ENCODE peak calls at places on chromosomes 1 and 21, in nine cellular contexts. M, V, Z, R, D, X, Y, S and G are unnamed samples.

GRCh38 chr1:118360817-118361216 is 175.8 kb upstream of the SPAG17 start:
- DNase-seq in M (no peak), V (no peak), Z (no peak), R (no peak), D (peak; percentile 66), X (no peak), Y (no peak), S (peak; percentile 29), G (no peak)

GRCh38 chr1:77342745-77343144 is 60.9 kb downstream of the AK5 start:
- DNase-seq in M (no peak), V (no peak), Z (no peak), R (no peak), D (no peak), X (no peak), Y (no peak), S (no peak), G (no peak)

GRCh38 chr1:220409751-220410370 is 118.1 kb upstream of the MARK1 start:
- DNase-seq in M (no peak), V (no peak), Z (no peak), R (no peak), D (no peak), X (no peak), Y (no peak), S (no peak), G (no peak)

GRCh38 chr1:207941664-207942063 is 30.7 kb upstream of the CD34 start:
- DNase-seq in M (no peak), V (peak; percentile 85), Z (no peak), R (peak; percentile 57), D (peak; percentile 75), X (peak; percentile 75), Y (peak; percentile 67), S (peak; percentile 50), G (peak; percentile 62)

GRCh38 chr1:228076796-228077430 is 5.6 kb upstream of the ARF1 start:
- DNase-seq in M (no peak), V (peak; percentile 13), Z (no peak), R (no peak), D (no peak), X (peak; percentile 51), Y (peak; percentile 64), S (no peak), G (no peak)

GRCh38 chr1:25063591-25064416 is 133.7 kb upstream of the RUNX3 start:
- DNase-seq in M (no peak), V (no peak), Z (peak; percentile 15), R (no peak), D (peak; percentile 14), X (peak; percentile 31), Y (no peak), S (no peak), G (no peak)

GRCh38 chr1:185567006-185567405 is 167.2 kb upstream of the HMCN1 start:
- DNase-seq in M (no peak), V (no peak), Z (no peak), R (no peak), D (peak; percentile 64), X (no peak), Y (no peak), S (peak; percentile 58), G (no peak)

GRCh38 chr1:153384996-153385580 is 5.8 kb downstream of the S100A8 start:
- DNase-seq in M (no peak), V (no peak), Z (no peak), R (no peak), D (no peak), X (no peak), Y (no peak), S (no peak), G (no peak)

GRCh38 chr1:158506369-158506987 is 34.5 kb downstream of the OR10R2 start:
- DNase-seq in M (no peak), V (no peak), Z (peak; percentile 13), R (no peak), D (no peak), X (no peak), Y (no peak), S (peak; percentile 8), G (no peak)

GRCh38 chr1:40344597-40344996 is 27.5 kb upstream of the COL9A2 start:
- DNase-seq in M (peak; percentile 14), V (peak; percentile 36), Z (peak; percentile 5), R (peak; percentile 2), D (peak; percentile 49), X (peak; percentile 77), Y (no peak), S (peak; percentile 79), G (peak; percentile 35)

GRCh38 chr1:223338811-223339746 is 24.9 kb downstream of the SUSD4 start:
- DNase-seq in M (no peak), V (no peak), Z (no peak), R (no peak), D (peak; percentile 65), X (no peak), Y (no peak), S (peak; percentile 41), G (no peak)

GRCh38 chr21:41783476-41784150 is 16.8 kb upstream of the RIPK4 start:
- DNase-seq in M (peak; percentile 75), V (no peak), Z (peak; percentile 34), R (peak; percentile 64), D (peak; percentile 51), X (no peak), Y (no peak), S (no peak), G (no peak)

GRCh38 chr1:248872752-248873408 is 14.0 kb upstream of the ZNF692 start:
- DNase-seq in M (peak; percentile 56), V (peak; percentile 49), Z (peak; percentile 75), R (peak; percentile 92), D (peak; percentile 74), X (peak; percentile 81), Y (peak; percentile 85), S (peak; percentile 66), G (no peak)

GRCh38 chr1:50704126-50704525 is 255.9 kb downstream of the FAF1 start:
- DNase-seq in M (peak; percentile 9), V (no peak), Z (peak; percentile 6), R (no peak), D (no peak), X (no peak), Y (no peak), S (peak; percentile 41), G (no peak)

GRCh38 chr1:35603941-35604340 is 30.8 kb downstream of the TFAP2E start:
- DNase-seq in M (no peak), V (no peak), Z (no peak), R (no peak), D (peak; percentile 25), X (no peak), Y (no peak), S (no peak), G (no peak)

GRCh38 chr1:85060038-85060437 is 11.7 kb upstream of the MCOLN3 start:
- DNase-seq in M (no peak), V (no peak), Z (no peak), R (no peak), D (no peak), X (no peak), Y (no peak), S (no peak), G (no peak)

GRCh38 chr1:18676431-18676830 is 45.8 kb downstream of the PAX7 start:
- DNase-seq in M (no peak), V (no peak), Z (no peak), R (no peak), D (no peak), X (no peak), Y (no peak), S (no peak), G (no peak)
- H3K27me3 ChIP-seq in M (no peaks in the 10 kb centered on the region), V (peaks cover 100% of the 10 kb centered on the region), Z (no peaks in the 10 kb centered on the region), R (no peaks in the 10 kb centered on the region), D (peaks cover 3% of the 10 kb centered on the region), X (peaks cover 55% of the 10 kb centered on the region), Y (peaks cover 73% of the 10 kb centered on the region), S (peaks cover 2% of the 10 kb centered on the region), G (peaks cover 15% of the 10 kb centered on the region)

GRCh38 chr1:119582801-119583200 is 65.3 kb downstream of the ZNF697 start:
- DNase-seq in M (peak; percentile 54), V (peak; percentile 29), Z (peak; percentile 51), R (peak; percentile 52), D (peak; percentile 35), X (no peak), Y (no peak), S (peak; percentile 55), G (peak; percentile 48)
- TF ChIP-seq CTCF in M (peak; percentile 36), V (peak; percentile 62), Z (peak; percentile 60), R (peak; percentile 33), D (peak; percentile 27), X (peak; percentile 61), Y (no peak), S (peak; percentile 69), G (peak; percentile 50)

GRCh38 chr1:27668808-27669723 is 2.9 kb downstream of the IFI6 start:
- DNase-seq in M (peak; percentile 71), V (peak; percentile 80), Z (peak; percentile 68), R (peak; percentile 86), D (no peak), X (peak; percentile 92), Y (peak; percentile 97), S (peak; percentile 45), G (peak; percentile 80)

GRCh38 chr1:27672750-27673112 is 739 bp upstream of the IFI6 start:
- DNase-seq in M (no peak), V (no peak), Z (no peak), R (no peak), D (peak; percentile 65), X (no peak), Y (no peak), S (peak; percentile 55), G (no peak)

GRCh38 chr1:27671964-27672749 is at the start of gene IFI6:
- DNase-seq in M (peak; percentile 87), V (peak; percentile 81), Z (peak; percentile 80), R (peak; percentile 97), D (peak; percentile 93), X (peak; percentile 90), Y (peak; percentile 86), S (peak; percentile 95), G (peak; percentile 53)

GRCh38 chr1:27668121-27668807 is 3.7 kb downstream of the IFI6 start:
- DNase-seq in M (no peak), V (no peak), Z (no peak), R (no peak), D (no peak), X (no peak), Y (no peak), S (no peak), G (no peak)

DNA sequence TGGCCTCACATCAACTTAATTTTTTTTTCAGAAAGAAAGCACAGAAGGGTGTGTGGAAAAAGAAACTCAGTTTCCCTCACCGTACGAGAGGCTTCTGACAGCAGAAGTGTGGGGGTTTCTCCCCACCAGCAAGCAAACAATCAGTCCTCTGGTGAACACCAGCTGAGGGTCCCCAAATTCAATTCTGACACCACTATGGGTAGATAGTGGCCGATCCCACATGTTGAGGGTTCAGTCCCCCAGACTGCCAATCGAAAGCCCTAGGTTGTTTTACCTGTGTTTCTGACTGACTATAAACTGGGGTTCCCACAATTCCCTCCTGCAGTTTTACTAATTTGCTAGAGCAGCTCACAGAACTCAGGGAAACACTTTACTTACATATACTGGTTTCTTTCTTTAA is 2.1 kb downstream of the IFI6 start:
- DNase-seq in M (no peak), V (no peak), Z (no peak), R (no peak), D (no peak), X (no peak), Y (no peak), S (no peak), G (no peak)
- H3K4me3 ChIP-seq in M (no peak overlapping the region), V (peak overlapping the region; percentile 62), Z (no peak overlapping the region), R (no peak overlapping the region), D (no peak overlapping the region), X (peak overlapping the region; percentile 68), Y (no peak overlapping the region), S (no peak overlapping the region), G (peak overlapping the region; percentile 63)

DNA sequence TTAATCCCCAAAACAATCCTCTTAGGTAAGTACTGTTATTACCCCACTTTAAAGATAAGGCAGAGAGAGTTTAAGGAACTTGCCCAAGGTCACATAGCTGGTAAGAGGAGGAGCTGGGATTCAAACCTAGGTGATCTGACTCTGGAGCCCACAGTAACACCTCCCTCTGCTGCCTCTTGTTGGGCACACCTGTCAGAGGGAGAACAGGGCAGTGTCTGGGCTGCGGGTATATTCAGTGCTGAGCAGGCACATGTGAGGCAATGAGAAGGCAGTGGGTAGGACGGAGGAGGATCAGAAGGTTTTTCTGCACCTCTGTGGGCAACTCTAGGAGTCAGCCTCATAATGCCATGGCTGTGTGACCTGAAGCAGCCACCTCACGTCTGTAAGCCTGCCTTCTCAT is 1.8 kb downstream of the HPCA start:
- DNase-seq in M (no peak), V (no peak), Z (no peak), R (no peak), D (no peak), X (no peak), Y (no peak), S (no peak), G (no peak)
- H3K27me3 ChIP-seq in M (peaks cover 22% of the 10 kb centered on the region), V (peaks cover 97% of the 10 kb centered on the region), Z (peaks cover 9% of the 10 kb centered on the region), R (peaks cover 11% of the 10 kb centered on the region), D (peaks cover 42% of the 10 kb centered on the region), X (peaks cover 74% of the 10 kb centered on the region), Y (peaks cover 94% of the 10 kb centered on the region), S (peaks cover 74% of the 10 kb centered on the region), G (no peaks in the 10 kb centered on the region)